ENCODE peak calls at places on chromosomes 6 and 20, in seven cellular contexts. One of them, this sample, is unnamed.

GRCh38 chr6:37679539-37680476 is 17.9 kb downstream of the MDGA1 start:
- DNase-seq in uterus: no peak
- DNase-seq in aorta: no peak
- DNase-seq in NCI-H1930: no peak
- DNase-seq in astrocyte of the hippocampus: no peak
- DNase-seq in Daoy: peak
- DNase-seq in LoVo: no peak
- DNase-seq in this sample: no peak

GRCh38 chr6:141957271-141957670 is 175.5 kb upstream of the GJE1 start:
- DNase-seq in astrocyte of the hippocampus: no peak
- DNase-seq in aorta: no peak
- DNase-seq in LoVo: no peak
- DNase-seq in uterus: no peak
- DNase-seq in NCI-H1930: no peak
- DNase-seq in Daoy: no peak
- DNase-seq in this sample: no peak

GRCh38 chr6:7402746-7403145 is 13.1 kb downstream of the RIOK1 start:
- DNase-seq in Daoy: no peak
- DNase-seq in uterus: no peak
- DNase-seq in aorta: no peak
- DNase-seq in LoVo: no peak
- DNase-seq in NCI-H1930: no peak
- DNase-seq in astrocyte of the hippocampus: no peak
- DNase-seq in this sample: no peak

GRCh38 chr6:144585217-144585814 is 300.2 kb downstream of the UTRN start:
- DNase-seq in aorta: no peak
- DNase-seq in NCI-H1930: no peak
- DNase-seq in Daoy: peak
- DNase-seq in uterus: no peak
- DNase-seq in LoVo: peak
- DNase-seq in astrocyte of the hippocampus: peak
- DNase-seq in this sample: peak

GRCh38 chr6:143501851-143502250 is 9.7 kb downstream of the FUCA2 start:
- DNase-seq in LoVo: no peak
- DNase-seq in NCI-H1930: no peak
- DNase-seq in Daoy: no peak
- DNase-seq in astrocyte of the hippocampus: peak
- DNase-seq in aorta: no peak
- DNase-seq in uterus: no peak
- DNase-seq in this sample: no peak

GRCh38 chr20:59752101-59752586 is 147.8 kb downstream of the PHACTR3 start:
- DNase-seq in uterus: no peak
- DNase-seq in NCI-H1930: no peak
- DNase-seq in Daoy: no peak
- DNase-seq in aorta: no peak
- DNase-seq in astrocyte of the hippocampus: no peak
- DNase-seq in LoVo: no peak
- DNase-seq in this sample: no peak

GRCh38 chr6:147173140-147173539 is 31.1 kb upstream of the STXBP5 start:
- DNase-seq in NCI-H1930: no peak
- DNase-seq in LoVo: no peak
- DNase-seq in aorta: no peak
- DNase-seq in uterus: no peak
- DNase-seq in astrocyte of the hippocampus: no peak
- DNase-seq in Daoy: no peak
- DNase-seq in this sample: no peak

GRCh38 chr6:100203391-100203790 is 209.4 kb upstream of the MCHR2 start:
- DNase-seq in astrocyte of the hippocampus: peak
- DNase-seq in uterus: no peak
- DNase-seq in NCI-H1930: no peak
- DNase-seq in aorta: no peak
- DNase-seq in Daoy: peak
- DNase-seq in LoVo: peak
- DNase-seq in this sample: peak

GRCh38 chr20:37886851-37887297 is 16.1 kb upstream of the VSTM2L start:
- DNase-seq in aorta: no peak
- DNase-seq in uterus: no peak
- DNase-seq in NCI-H1930: no peak
- DNase-seq in LoVo: peak
- DNase-seq in astrocyte of the hippocampus: no peak
- DNase-seq in Daoy: peak
- DNase-seq in this sample: no peak

GRCh38 chr20:50728981-50729874 is 2.2 kb upstream of the PARD6B start:
- DNase-seq in uterus: no peak
- DNase-seq in astrocyte of the hippocampus: no peak
- DNase-seq in LoVo: peak
- DNase-seq in Daoy: no peak
- DNase-seq in aorta: no peak
- DNase-seq in NCI-H1930: no peak
- DNase-seq in this sample: peak

This sample was measured in Calu3.